ENCODE peak calls at places on chromosomes 1 and 21, in six cellular contexts. O is IMR-90, W is neuronal stem cell, U is trophoblast cell, V is H9, X is H1. D is an unnamed sample.
A peak's percentile ranks its signal among the peaks of the same experiment; 100 is the strongest.

GRCh38 chr1:229880271-229881170 is 186.5 kb upstream of the GALNT2 start:
- DNase-seq in X (no peak), U (no peak), O (no peak), W (no peak), V (no peak), D (no peak)

GRCh38 chr1:115813735-115814134 is 27.2 kb downstream of the NHLH2 start:
- DNase-seq in U (no peak), W (no peak), O (no peak), X (no peak), V (no peak), D (no peak)

GRCh38 chr1:229440821-229441537 is 7.1 kb upstream of the ACTA1 start:
- DNase-seq in W (no peak), O (peak; percentile 90), V (no peak), U (no peak), X (no peak), D (peak; percentile 75)

GRCh38 chr1:116457944-116458343 is 84.9 kb downstream of the ATP1A1 start:
- DNase-seq in X (no peak), V (no peak), U (no peak), W (no peak), O (no peak), D (no peak)

GRCh38 chr1:54922921-54923421 is 36.0 kb upstream of the DHCR24 start:
- DNase-seq in V (no peak), O (no peak), X (no peak), U (peak; percentile 84), W (no peak), D (no peak)

GRCh38 chr1:25896266-25896665 is 10.0 kb downstream of the STMN1 start:
- DNase-seq in X (no peak), O (peak; percentile 74), U (no peak), W (no peak), V (no peak), D (peak; percentile 43)

GRCh38 chr1:165411396-165411795 is 33.5 kb downstream of the RXRG start:
- DNase-seq in O (no peak), V (no peak), U (no peak), X (no peak), W (no peak), D (no peak)

GRCh38 chr1:3348196-3348865 is 106.1 kb upstream of the ARHGEF16 start:
- DNase-seq in X (no peak), O (no peak), V (no peak), U (no peak), W (no peak), D (no peak)

GRCh38 chr1:7369866-7370265 is 401.2 kb upstream of the VAMP3 start:
- DNase-seq in U (no peak), V (no peak), X (no peak), O (no peak), W (no peak), D (no peak)

GRCh38 chr1:248373761-248374160 is 1.8 kb upstream of the OR2T6 start:
- DNase-seq in V (no peak), X (no peak), U (no peak), O (no peak), W (no peak), D (no peak)

GRCh38 chr1:53693361-53693760 is 45.6 kb downstream of the GLIS1 start:
- DNase-seq in U (no peak), V (no peak), W (no peak), O (no peak), X (no peak), D (no peak)

GRCh38 chr1:10132316-10132715 is 78.1 kb upstream of the KIF1B start:
- DNase-seq in O (no peak), X (no peak), W (no peak), U (no peak), V (no peak), D (no peak)

GRCh38 chr21:43308101-43308500 is 118.8 kb downstream of the SIK1 start:
- DNase-seq in W (no peak), X (no peak), O (no peak), U (no peak), V (no peak), D (no peak)

GRCh38 chr21:34933609-34934345 is 115.3 kb downstream of the RUNX1 start:
- DNase-seq in U (no peak), O (no peak), V (no peak), W (no peak), X (no peak), D (no peak)

GRCh38 chr1:69328186-69328585 is 239.5 kb upstream of the LRRC7 start:
- DNase-seq in V (no peak), W (no peak), U (peak; percentile 78), O (no peak), X (no peak), D (no peak)

GRCh38 chr1:78919150-78919549 is 87.4 kb downstream of the ADGRL4 start:
- DNase-seq in X (no peak), O (no peak), W (no peak), U (no peak), V (peak; percentile 28), D (no peak)

GRCh38 chr1:159972443-159973205 is 18.6 kb upstream of the SLAMF9 start:
- DNase-seq in O (no peak), X (no peak), U (no peak), W (no peak), V (no peak), D (no peak)

GRCh38 chr1:54973205-54973921 is 7.1 kb upstream of the TMEM61 start:
- DNase-seq in O (peak; percentile 21), V (peak; percentile 69), X (no peak), U (peak; percentile 56), W (peak; percentile 57), D (peak; percentile 46)

GRCh38 chr1:205273551-205273982 is 45.8 kb downstream of the TMCC2 start:
- DNase-seq in V (peak; percentile 91), X (peak; percentile 83), U (peak; percentile 95), W (peak; percentile 81), O (peak; percentile 76), D (peak; percentile 76)

GRCh38 chr1:13956386-13956785 is 256.4 kb downstream of the PRDM2 start:
- DNase-seq in X (no peak), O (no peak), W (no peak), V (no peak), U (no peak), D (no peak)

GRCh38 chr1:40692429-40692905 is 963 bp downstream of the NFYC start:
- DNase-seq in W (no peak), V (no peak), X (no peak), U (peak; percentile 43), O (peak; percentile 25), D (peak; percentile 60)

GRCh38 chr1:230268371-230269170 is 157.6 kb downstream of the PGBD5 start:
- DNase-seq in V (peak; percentile 67), W (peak; percentile 46), O (peak; percentile 75), X (no peak), U (peak; percentile 68), D (peak; percentile 86)

GRCh38 chr1:181062800-181063428 is 25.6 kb upstream of the IER5 start:
- DNase-seq in W (no peak), V (no peak), U (peak; percentile 14), X (no peak), O (peak; percentile 66), D (no peak)

GRCh38 chr1:203168991-203169390 is 6.6 kb downstream of the MYBPH start:
- DNase-seq in V (no peak), O (no peak), X (no peak), U (no peak), W (no peak), D (no peak)

GRCh38 chr1:238252033-238252802 is 361.5 kb upstream of the ZP4 start:
- DNase-seq in V (peak; percentile 86), U (peak; percentile 77), X (peak; percentile 60), O (peak; percentile 33), W (peak; percentile 14), D (peak; percentile 47)

GRCh38 chr1:24294757-24295371 is 24.3 kb upstream of the GRHL3 start:
- DNase-seq in V (no peak), O (no peak), U (peak; percentile 21), X (no peak), W (no peak), D (peak; percentile 94)

GRCh38 chr1:8077120-8077573 is 51.0 kb upstream of the ERRFI1 start:
- DNase-seq in O (peak; percentile 97), V (peak; percentile 41), W (no peak), X (no peak), U (peak; percentile 93), D (peak; percentile 99)

GRCh38 chr1:205365945-205366463 is 9.3 kb upstream of the KLHDC8A start:
- DNase-seq in V (peak; percentile 20), U (no peak), W (no peak), O (no peak), X (no peak), D (no peak)

GRCh38 chr1:33176362-33176850 is 5.4 kb downstream of the TRIM62 start:
- DNase-seq in W (no peak), V (peak; percentile 48), U (peak; percentile 98), O (peak; percentile 67), X (no peak), D (peak; percentile 61)
- H3K23ac ChIP-seq in W (no peak overlapping the region), V (no peak overlapping the region), U (no peak overlapping the region), O (no peak overlapping the region), X (no peak overlapping the region), D (no peak overlapping the region)

DNA sequence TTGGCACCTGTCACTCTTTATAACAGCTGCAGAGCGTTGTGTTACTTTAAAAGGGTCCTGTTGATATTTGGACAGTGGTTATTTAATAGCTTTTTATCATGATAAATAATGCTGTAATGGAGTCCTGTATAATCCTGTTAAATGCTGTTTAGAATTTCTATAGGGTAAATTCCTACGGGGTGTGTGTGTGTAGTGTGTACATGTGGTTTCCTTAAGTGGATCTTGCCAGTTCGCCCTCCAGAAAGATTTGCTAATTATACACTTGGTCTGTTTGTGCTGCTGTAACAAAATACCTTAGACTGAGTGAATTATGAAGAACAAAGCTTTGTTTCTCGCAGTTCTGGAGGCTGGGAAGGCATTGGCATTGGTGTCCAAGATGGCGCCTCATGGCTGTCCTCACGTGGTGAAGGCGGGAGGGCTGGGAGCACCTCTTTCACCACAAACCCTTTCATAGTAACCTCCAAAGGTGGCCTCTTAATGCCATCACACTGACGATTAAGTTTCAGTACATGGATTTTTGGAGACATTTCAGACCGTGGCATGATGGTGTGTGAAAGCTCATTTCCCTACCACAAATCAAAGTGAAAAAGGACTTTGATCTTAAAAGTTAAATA is 11.2 kb downstream of the PRMT2 start:
- DNase-seq in W (no peak), V (no peak), O (no peak), U (no peak), X (no peak), D (no peak)
- H4K91ac ChIP-seq in W (no peak overlapping the region), V (no peak overlapping the region), O (no peak overlapping the region), U (no peak overlapping the region), X (no peak overlapping the region), D (no peak overlapping the region)

DNA sequence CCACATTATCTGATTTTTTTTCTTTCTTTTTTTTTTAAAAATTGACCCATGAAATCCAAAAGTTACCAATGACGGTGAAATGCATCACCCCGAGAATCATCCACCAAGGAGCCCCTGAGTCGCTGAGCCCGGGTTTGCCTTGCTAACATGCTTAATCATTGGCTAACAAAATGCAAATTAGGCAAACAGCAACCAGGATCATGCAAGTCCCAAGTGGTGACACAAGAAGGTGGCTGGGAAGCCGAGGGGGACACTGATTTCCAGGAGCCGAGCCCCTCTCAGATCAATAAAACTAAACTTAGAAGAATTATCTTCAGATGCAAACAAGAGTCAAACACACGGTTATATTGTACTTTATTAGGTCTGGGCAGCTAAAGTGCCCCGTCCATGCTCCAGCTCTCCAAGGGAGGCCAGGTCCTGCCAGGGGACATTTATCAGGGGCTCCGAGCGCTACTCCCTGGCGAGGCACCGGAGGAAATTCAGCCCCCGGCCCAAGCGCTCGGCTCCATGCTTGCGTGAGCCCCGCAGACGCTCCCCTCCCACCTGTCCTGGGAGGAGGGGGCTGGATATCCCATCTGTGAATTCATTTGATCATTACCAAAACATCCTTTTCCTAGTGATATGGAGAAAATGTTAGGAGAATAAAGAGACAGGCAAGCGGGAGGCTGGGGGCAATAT is 154.1 kb downstream of the NPHP4 start:
- DNase-seq in U (no peak), W (no peak), O (no peak), X (no peak), V (no peak), D (no peak)
- H3K23ac ChIP-seq in U (no peak overlapping the region), W (no peak overlapping the region), O (no peak overlapping the region), X (no peak overlapping the region), V (no peak overlapping the region), D (no peak overlapping the region)

GRCh38 chr21:44979687-44980561 is 40.1 kb downstream of the SLX9 start:
- DNase-seq in V (no peak), X (no peak), W (no peak), O (no peak), U (no peak), D (no peak)
- H4K91ac ChIP-seq in V (no peak overlapping the region), X (no peak overlapping the region), W (no peak overlapping the region), O (no peak overlapping the region), U (peak overlapping the region; percentile 61), D (peak overlapping the region; percentile 78)